ENCODE peak calls at places on chromosomes 2 and 18, in six cellular contexts. One of them, this sample, is unnamed.
A peak's percentile ranks its signal among the peaks of the same experiment; 100 is the strongest.

GRCh38 chr18:55588001-55588875 is at the start of gene TCF4:
- DNase-seq in A549: peak; percentile 33
- DNase-seq in stomach: peak; percentile 28
- DNase-seq in adrenal gland: peak; percentile 63
- DNase-seq in A673: peak; percentile 83
- DNase-seq in lower lobe of right lung: peak; percentile 68
- DNase-seq in this sample: peak; percentile 76

GRCh38 chr2:170711774-170712652 is 3.1 kb upstream of the SP5 start:
- DNase-seq in A549: no peak
- DNase-seq in stomach: peak; percentile 67
- DNase-seq in adrenal gland: no peak
- DNase-seq in A673: no peak
- DNase-seq in lower lobe of right lung: no peak
- DNase-seq in this sample: no peak

GRCh38 chr2:16135913-16136310 is 195.6 kb downstream of the MYCN start:
- DNase-seq in A549: no peak
- DNase-seq in stomach: no peak
- DNase-seq in adrenal gland: no peak
- DNase-seq in A673: no peak
- DNase-seq in lower lobe of right lung: no peak
- DNase-seq in this sample: no peak

GRCh38 chr2:234863043-234863934 is 88.5 kb upstream of the SH3BP4 start:
- DNase-seq in A549: peak; percentile 79
- DNase-seq in stomach: no peak
- DNase-seq in adrenal gland: peak; percentile 89
- DNase-seq in A673: no peak
- DNase-seq in lower lobe of right lung: no peak
- DNase-seq in this sample: peak; percentile 87

GRCh38 chr18:29164993-29165599 is 988.2 kb upstream of the CDH2 start:
- DNase-seq in A549: peak; percentile 57
- DNase-seq in stomach: no peak
- DNase-seq in adrenal gland: no peak
- DNase-seq in A673: peak; percentile 64
- DNase-seq in lower lobe of right lung: no peak
- DNase-seq in this sample: peak; percentile 92

GRCh38 chr2:176281267-176281666 is 12.0 kb downstream of the MTX2 start:
- DNase-seq in A549: no peak
- DNase-seq in stomach: no peak
- DNase-seq in adrenal gland: no peak
- DNase-seq in A673: no peak
- DNase-seq in lower lobe of right lung: no peak
- DNase-seq in this sample: no peak

GRCh38 chr2:96687711-96688640 is 45.4 kb downstream of the FER1L5 start:
- DNase-seq in A549: no peak
- DNase-seq in stomach: no peak
- DNase-seq in adrenal gland: peak; percentile 71
- DNase-seq in A673: no peak
- DNase-seq in lower lobe of right lung: no peak
- DNase-seq in this sample: no peak

GRCh38 chr2:146807568-146808168 is 1037.2 kb upstream of the ACVR2A start:
- DNase-seq in A549: no peak
- DNase-seq in stomach: no peak
- DNase-seq in adrenal gland: no peak
- DNase-seq in A673: no peak
- DNase-seq in lower lobe of right lung: no peak
- DNase-seq in this sample: no peak

GRCh38 chr2:207161247-207161646 is 4.5 kb downstream of the KLF7 start:
- DNase-seq in A549: no peak
- DNase-seq in stomach: no peak
- DNase-seq in adrenal gland: no peak
- DNase-seq in A673: no peak
- DNase-seq in lower lobe of right lung: no peak
- DNase-seq in this sample: no peak

GRCh38 chr2:99417396-99417795 is 72.4 kb downstream of the REV1 start:
- DNase-seq in A549: no peak
- DNase-seq in stomach: no peak
- DNase-seq in adrenal gland: no peak
- DNase-seq in A673: no peak
- DNase-seq in lower lobe of right lung: no peak
- DNase-seq in this sample: no peak

GRCh38 chr2:234437642-234438321 is 59.1 kb downstream of the ARL4C start:
- DNase-seq in A549: no peak
- DNase-seq in stomach: no peak
- DNase-seq in adrenal gland: no peak
- DNase-seq in A673: no peak
- DNase-seq in lower lobe of right lung: no peak
- DNase-seq in this sample: no peak

GRCh38 chr18:21915546-21915945 is 175.0 kb downstream of the MIB1 start:
- DNase-seq in A549: no peak
- DNase-seq in stomach: no peak
- DNase-seq in adrenal gland: no peak
- DNase-seq in A673: no peak
- DNase-seq in lower lobe of right lung: no peak
- DNase-seq in this sample: no peak

GRCh38 chr18:21914739-21915319 is 174.2 kb downstream of the MIB1 start:
- DNase-seq in A549: peak; percentile 61
- DNase-seq in stomach: no peak
- DNase-seq in adrenal gland: peak; percentile 55
- DNase-seq in A673: peak; percentile 74
- DNase-seq in lower lobe of right lung: no peak
- DNase-seq in this sample: peak; percentile 84

GRCh38 chr18:21916594-21916993 is 176.0 kb downstream of the MIB1 start:
- DNase-seq in A549: no peak
- DNase-seq in stomach: no peak
- DNase-seq in adrenal gland: no peak
- DNase-seq in A673: no peak
- DNase-seq in lower lobe of right lung: no peak
- DNase-seq in this sample: no peak

DNA sequence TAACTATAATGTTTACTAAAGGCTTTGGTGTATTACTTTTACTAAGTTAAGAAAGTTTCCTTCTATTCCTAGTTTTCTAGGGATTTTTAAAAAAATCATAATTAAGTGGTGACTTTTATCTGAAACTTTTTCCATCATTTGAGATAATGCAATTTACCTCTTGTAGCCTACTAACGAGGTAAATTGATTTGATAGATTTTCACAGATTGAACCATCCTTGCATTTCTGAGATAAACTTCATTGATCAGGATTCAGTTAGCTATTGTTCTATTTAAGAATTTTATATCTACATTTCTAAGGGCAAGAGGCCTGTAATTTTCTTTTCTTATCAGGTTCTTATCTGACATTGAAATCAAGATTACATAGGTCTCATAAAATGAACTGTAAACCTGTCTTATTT is 178.1 kb downstream of the MIB1 start:
- DNase-seq in A549: no peak
- DNase-seq in stomach: no peak
- DNase-seq in adrenal gland: no peak
- DNase-seq in A673: no peak
- DNase-seq in lower lobe of right lung: no peak
- DNase-seq in this sample: no peak
- TF ChIP-seq CTCF in A549: no peak
- TF ChIP-seq CTCF in stomach: no peak
- TF ChIP-seq CTCF in adrenal gland: no peak
- TF ChIP-seq CTCF in A673: no peak
- TF ChIP-seq CTCF in lower lobe of right lung: no peak
- TF ChIP-seq CTCF in this sample: no peak

GRCh38 chr2:189208254-189208653 is 28.7 kb upstream of the COL5A2 start:
- DNase-seq in A549: no peak
- DNase-seq in stomach: no peak
- DNase-seq in adrenal gland: no peak
- DNase-seq in A673: no peak
- DNase-seq in lower lobe of right lung: no peak
- DNase-seq in this sample: no peak

GRCh38 chr2:189204322-189204941 is 24.9 kb upstream of the COL5A2 start:
- DNase-seq in A549: peak; percentile 53
- DNase-seq in stomach: no peak
- DNase-seq in adrenal gland: no peak
- DNase-seq in A673: peak; percentile 31
- DNase-seq in lower lobe of right lung: no peak
- DNase-seq in this sample: peak; percentile 39

GRCh38 chr2:189199797-189200196 is 20.2 kb upstream of the COL5A2 start:
- DNase-seq in A549: no peak
- DNase-seq in stomach: no peak
- DNase-seq in adrenal gland: no peak
- DNase-seq in A673: no peak
- DNase-seq in lower lobe of right lung: no peak
- DNase-seq in this sample: no peak

GRCh38 chr2:189203177-189203799 is 23.7 kb upstream of the COL5A2 start:
- DNase-seq in A549: peak; percentile 59
- DNase-seq in stomach: no peak
- DNase-seq in adrenal gland: no peak
- DNase-seq in A673: no peak
- DNase-seq in lower lobe of right lung: no peak
- DNase-seq in this sample: no peak
- H3K4me3 ChIP-seq in A549: peak overlapping the region; percentile 51
- H3K4me3 ChIP-seq in stomach: no peak overlapping the region
- H3K4me3 ChIP-seq in adrenal gland: no peak overlapping the region
- H3K4me3 ChIP-seq in A673: no peak overlapping the region
- H3K4me3 ChIP-seq in lower lobe of right lung: no peak overlapping the region
- H3K4me3 ChIP-seq in this sample: no peak overlapping the region

DNA sequence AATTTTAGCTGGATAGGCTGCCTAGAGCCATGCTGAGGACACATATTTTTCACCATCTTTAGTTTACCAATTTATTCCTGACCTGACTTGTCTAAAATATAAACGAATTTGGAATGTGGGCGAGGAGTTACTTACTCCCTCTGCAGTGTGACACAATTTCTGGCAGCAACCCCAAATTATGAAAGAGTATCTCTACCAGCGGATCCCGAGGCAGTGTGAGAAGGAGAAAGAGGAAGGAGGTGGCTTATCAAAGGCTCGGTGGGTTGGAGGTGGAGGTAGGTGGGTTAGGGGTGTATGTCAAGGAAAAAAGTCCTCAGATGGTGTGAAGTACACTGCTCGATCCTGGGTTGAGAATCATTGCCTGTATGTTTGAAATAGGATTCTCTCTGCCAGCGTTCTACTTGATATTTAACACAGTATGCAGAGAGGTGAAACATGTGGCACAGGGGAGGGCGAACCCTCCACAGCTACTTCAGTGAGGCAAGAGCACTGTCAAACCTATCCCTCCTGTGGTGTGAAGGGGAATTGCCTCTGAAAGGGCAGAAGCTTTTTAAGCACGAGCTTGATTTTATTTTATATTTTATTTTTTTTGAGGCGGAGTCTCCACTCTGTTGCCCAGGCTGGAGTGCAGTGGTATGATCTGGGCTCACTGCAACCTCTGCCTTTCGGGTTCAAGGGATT is 76.0 kb downstream of the RFTN2 start:
- DNase-seq in A549: peak; percentile 76
- DNase-seq in stomach: no peak
- DNase-seq in adrenal gland: no peak
- DNase-seq in A673: peak; percentile 55
- DNase-seq in lower lobe of right lung: no peak
- DNase-seq in this sample: peak; percentile 68
- TF ChIP-seq CTCF in A549: peak; percentile 23
- TF ChIP-seq CTCF in stomach: no peak
- TF ChIP-seq CTCF in adrenal gland: no peak
- TF ChIP-seq CTCF in A673: peak; percentile 47
- TF ChIP-seq CTCF in lower lobe of right lung: peak; percentile 18
- TF ChIP-seq CTCF in this sample: peak; percentile 47

GRCh38 chr2:241541564-241542277 is 16.8 kb upstream of the BOK start:
- DNase-seq in A549: no peak
- DNase-seq in stomach: no peak
- DNase-seq in adrenal gland: no peak
- DNase-seq in A673: no peak
- DNase-seq in lower lobe of right lung: no peak
- DNase-seq in this sample: no peak

GRCh38 chr2:241539616-241540374 is 18.8 kb upstream of the BOK start:
- DNase-seq in A549: no peak
- DNase-seq in stomach: no peak
- DNase-seq in adrenal gland: no peak
- DNase-seq in A673: no peak
- DNase-seq in lower lobe of right lung: no peak
- DNase-seq in this sample: no peak

GRCh38 chr2:241540391-241540765 is 18.2 kb upstream of the BOK start:
- DNase-seq in A549: no peak
- DNase-seq in stomach: no peak
- DNase-seq in adrenal gland: no peak
- DNase-seq in A673: no peak
- DNase-seq in lower lobe of right lung: peak; percentile 82
- DNase-seq in this sample: no peak

GRCh38 chr2:241542278-241542605 is 16.3 kb upstream of the BOK start:
- DNase-seq in A549: no peak
- DNase-seq in stomach: no peak
- DNase-seq in adrenal gland: peak; percentile 56
- DNase-seq in A673: no peak
- DNase-seq in lower lobe of right lung: peak; percentile 81
- DNase-seq in this sample: no peak

DNA sequence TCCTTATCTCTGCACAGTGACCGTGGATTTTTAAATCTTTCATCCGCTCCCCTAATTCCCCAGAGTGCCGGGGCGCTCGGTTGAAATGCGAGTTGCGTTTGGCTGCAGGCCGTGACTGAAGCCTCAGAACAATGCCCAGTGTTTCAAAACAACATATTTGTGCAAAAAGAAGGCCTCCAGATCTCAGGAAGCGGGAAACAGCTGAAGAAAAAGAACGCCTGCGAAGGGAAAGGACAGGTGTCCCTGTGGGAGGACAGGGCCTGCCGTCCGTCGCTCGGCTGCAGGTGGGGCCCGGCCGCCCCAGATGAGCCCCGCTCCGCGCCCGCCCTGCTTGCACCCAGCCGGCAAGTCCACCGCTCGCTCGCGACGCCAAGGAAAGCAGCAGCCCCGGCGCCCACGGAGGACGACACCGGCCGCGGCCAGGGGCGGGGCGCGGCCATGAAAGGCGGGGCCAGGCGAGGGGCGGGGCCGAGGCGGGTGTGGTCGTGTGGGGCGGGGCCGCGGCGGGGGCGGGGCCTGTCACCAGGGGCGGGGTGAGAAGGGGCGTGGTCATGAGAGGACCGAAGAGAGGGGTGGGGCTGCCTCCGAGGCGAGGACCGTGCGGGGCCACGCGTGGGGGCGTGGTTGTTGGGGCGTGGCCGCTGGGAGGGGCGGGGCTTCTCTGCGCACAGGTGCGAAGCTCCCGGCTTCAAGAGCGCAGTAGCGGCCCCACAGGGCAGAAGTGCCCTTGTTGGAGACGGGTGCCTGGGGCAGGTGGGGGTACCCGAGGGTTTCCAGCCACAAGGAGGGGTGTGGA is 17.6 kb upstream of the BOK start:
- DNase-seq in A549: peak; percentile 80
- DNase-seq in stomach: peak; percentile 81
- DNase-seq in adrenal gland: peak; percentile 82
- DNase-seq in A673: peak; percentile 75
- DNase-seq in lower lobe of right lung: peak; percentile 80
- DNase-seq in this sample: peak; percentile 61
- H3K4me3 ChIP-seq in A549: peak overlapping the region; percentile 44
- H3K4me3 ChIP-seq in stomach: peak overlapping the region; percentile 51
- H3K4me3 ChIP-seq in adrenal gland: peak overlapping the region; percentile 58
- H3K4me3 ChIP-seq in A673: peak overlapping the region; percentile 46
- H3K4me3 ChIP-seq in lower lobe of right lung: peak overlapping the region; percentile 55
- H3K4me3 ChIP-seq in this sample: peak overlapping the region; percentile 47

This sample was measured in fibroblast of pulmonary artery.